ENCODE peak calls at places on chromosomes 6 and 20, in five cellular contexts. T is adrenal gland, Z is AG10803, B is choroid plexus epithelial cell, Y is BJ. K is an unnamed sample.

GRCh38 chr20:8443464-8444072 is 311.5 kb downstream of the PLCB1 start:
- DNase-seq in Z (no peak), B (no peak), Y (no peak), T (no peak), K (no peak)

GRCh38 chr6:44925100-44925739 is 402.9 kb upstream of the RUNX2 start:
- DNase-seq in Z (peak), B (peak), Y (peak), T (no peak), K (peak)

GRCh38 chr6:114989279-114989964 is 646.6 kb upstream of the HS3ST5 start:
- DNase-seq in Y (no peak), T (no peak), B (no peak), Z (no peak), K (no peak)

GRCh38 chr6:54264581-54265272 is 43.5 kb upstream of the TINAG start:
- DNase-seq in Z (peak), T (no peak), B (peak), Y (no peak), K (no peak)

GRCh38 chr6:20933057-20933792 is 399.0 kb downstream of the CDKAL1 start:
- DNase-seq in B (no peak), Y (no peak), Z (no peak), T (no peak), K (no peak)

GRCh38 chr6:75436869-75437268 is 56.7 kb downstream of the FILIP1 start:
- DNase-seq in T (peak), Y (no peak), B (no peak), Z (no peak), K (no peak)

GRCh38 chr20:2809690-2810089 is 5.1 kb upstream of the C20orf141 start:
- DNase-seq in T (no peak), Y (no peak), Z (no peak), B (no peak), K (no peak)

GRCh38 chr20:46237736-46238135 is 70.6 kb downstream of the CDH22 start:
- DNase-seq in Z (no peak), Y (no peak), T (no peak), B (no peak), K (no peak)

GRCh38 chr6:76942203-76942971 is 520.9 kb downstream of the HTR1B start:
- DNase-seq in Z (no peak), B (no peak), Y (no peak), T (no peak), K (no peak)

GRCh38 chr20:48697845-48698491 is 129.8 kb downstream of the PREX1 start:
- DNase-seq in T (peak), Y (no peak), B (peak), Z (peak), K (peak)

GRCh38 chr6:33013608-33014007 is 4.2 kb upstream of the HLA-DOA start:
- DNase-seq in B (no peak), Y (no peak), T (no peak), Z (no peak), K (no peak)

GRCh38 chr6:130885392-130886192 is 58.4 kb downstream of the SMLR1 start:
- DNase-seq in T (peak), B (peak), Y (peak), Z (peak), K (peak)

GRCh38 chr6:127952831-127953230 is 52.0 kb upstream of the THEMIS start:
- DNase-seq in Z (peak), B (no peak), T (no peak), Y (peak), K (no peak)

GRCh38 chr20:2052741-2053140 is 48.9 kb upstream of the STK35 start:
- DNase-seq in Y (no peak), B (no peak), Z (no peak), T (no peak), K (no peak)

GRCh38 chr6:47524136-47524840 is 46.7 kb downstream of the CD2AP start:
- DNase-seq in Y (no peak), B (peak), Z (peak), T (no peak), K (no peak)

DNA sequence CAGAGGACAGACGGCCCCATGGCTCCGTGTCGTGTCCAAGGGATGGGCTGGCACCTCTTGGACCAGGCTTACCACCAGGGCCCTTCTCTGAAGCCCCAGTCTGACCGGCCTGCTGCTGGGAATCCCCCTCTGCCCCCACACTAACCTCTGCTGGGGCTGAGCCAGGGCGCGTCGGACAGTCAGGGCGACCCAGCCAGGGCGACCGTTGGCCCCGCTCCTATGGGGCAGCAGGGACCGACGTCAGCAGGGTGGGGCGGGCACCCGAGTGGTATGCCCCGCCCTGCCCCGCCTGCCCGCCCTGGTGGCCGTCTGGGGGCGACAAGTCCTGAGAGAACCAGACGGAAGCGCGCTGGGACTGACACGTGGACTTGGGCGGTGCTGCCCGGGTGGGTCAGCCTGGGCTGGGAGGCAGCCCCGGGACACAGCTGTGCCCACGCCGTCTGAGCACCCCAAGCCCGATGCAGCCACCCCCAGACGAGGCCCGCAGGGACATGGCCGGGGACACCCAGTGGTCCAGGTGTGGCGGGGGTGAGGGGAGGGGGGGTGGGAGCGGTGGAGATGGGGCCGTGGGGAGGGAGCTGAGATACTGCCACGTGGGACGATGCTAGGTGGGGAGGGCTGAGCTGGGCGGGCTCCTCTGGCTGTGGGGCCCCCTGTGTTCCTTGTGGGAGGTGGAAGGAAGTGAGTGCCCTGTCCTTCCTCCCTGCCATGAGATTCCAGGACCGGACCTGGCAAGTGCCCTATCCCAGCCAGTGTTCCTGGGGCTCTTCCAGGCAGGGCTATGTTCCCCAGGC is at the start of gene SLC17A9:
- DNase-seq in Y (no peak), T (peak), Z (peak), B (no peak), K (no peak)
- H3K4me3 ChIP-seq in Y (peak), T (peak), Z (peak), B (peak), K (peak)

GRCh38 chr6:35319346-35320030 is 21.9 kb downstream of the DEF6 start:
- DNase-seq in Z (no peak), T (no peak), Y (no peak), B (no peak), K (no peak)

GRCh38 chr6:35317483-35318199 is 20.0 kb downstream of the DEF6 start:
- DNase-seq in Z (no peak), T (no peak), B (no peak), Y (no peak), K (no peak)

GRCh38 chr6:35320031-35320410 is 22.3 kb upstream of the PPARD start:
- DNase-seq in B (no peak), Z (no peak), T (no peak), Y (no peak), K (no peak)

GRCh38 chr6:35318845-35319220 is 21.2 kb downstream of the DEF6 start:
- DNase-seq in B (peak), Y (no peak), T (no peak), Z (no peak), K (no peak)

DNA sequence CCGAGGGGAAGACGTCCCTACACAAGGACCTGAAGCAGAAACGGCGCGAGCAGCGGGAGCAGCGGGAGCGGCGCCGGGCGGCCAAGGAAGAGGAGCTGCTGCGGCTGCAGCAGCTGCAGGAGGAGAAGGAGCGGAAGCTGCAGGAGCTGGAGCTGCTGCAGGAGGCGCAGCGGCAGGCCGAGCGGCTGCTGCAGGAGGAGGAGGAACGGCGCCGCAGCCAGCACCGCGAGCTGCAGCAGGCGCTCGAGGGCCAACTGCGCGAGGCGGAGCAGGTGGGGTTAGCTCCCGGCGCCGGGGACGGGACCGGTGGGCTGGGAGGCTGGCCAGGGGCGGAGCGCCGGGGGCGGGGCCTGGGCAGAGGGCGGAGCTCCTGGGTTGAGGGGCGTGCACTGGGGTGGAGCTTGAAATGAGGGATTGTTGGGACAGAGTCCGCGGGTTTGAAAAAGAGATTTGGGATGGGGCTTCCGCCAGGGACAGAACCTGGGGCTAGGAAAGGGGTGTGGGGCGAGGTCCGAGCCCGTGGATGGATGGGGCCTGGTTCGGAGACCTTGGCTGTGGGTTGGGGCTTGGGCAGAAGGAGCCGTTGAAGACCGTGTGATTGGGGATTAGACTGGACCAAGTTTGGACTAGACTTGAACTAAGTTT is 20.7 kb downstream of the DEF6 start:
- DNase-seq in Y (no peak), Z (peak), B (peak), T (peak), K (no peak)
- H3K4me3 ChIP-seq in Y (peak), Z (peak), B (peak), T (peak), K (peak)

GRCh38 chr6:24381476-24382219 is 21.1 kb upstream of the MRS2 start:
- DNase-seq in Y (no peak), Z (no peak), B (no peak), T (no peak), K (no peak)
- H3K4me3 ChIP-seq in Y (no peak), Z (no peak), B (no peak), T (no peak), K (peak)

DNA sequence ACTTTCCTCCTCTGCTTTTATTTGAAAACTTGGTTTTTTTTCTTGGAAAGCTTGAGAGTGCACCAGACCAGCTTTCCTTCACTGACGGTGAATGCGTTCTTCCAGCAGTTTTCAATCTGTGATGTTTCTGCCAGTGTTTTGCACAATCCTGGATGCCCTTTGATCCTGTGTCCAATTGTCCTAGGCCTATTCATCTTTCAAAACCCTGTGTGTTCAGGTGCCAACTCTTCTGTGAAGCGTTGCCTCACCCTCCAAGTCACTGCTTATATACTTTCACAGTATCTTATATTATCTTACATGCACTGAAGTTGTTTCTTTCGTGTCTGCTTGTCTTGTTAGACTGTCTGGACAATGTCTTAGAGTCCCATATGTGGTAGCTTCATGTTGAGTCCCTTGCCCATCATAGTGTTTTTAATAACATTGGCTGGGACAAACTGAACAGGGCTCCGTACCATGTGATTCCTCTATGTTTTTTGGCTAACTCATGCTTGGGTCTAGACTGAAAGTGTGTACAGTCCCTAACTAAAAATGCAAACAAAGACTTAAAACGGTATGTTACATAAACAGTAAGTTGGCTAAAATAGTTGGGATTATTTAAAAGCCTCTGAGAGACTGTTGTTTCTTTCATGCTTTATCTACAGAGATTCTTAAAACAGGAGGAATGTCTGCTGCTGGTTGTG is 2.0 kb downstream of the RNF217 start:
- DNase-seq in T (peak), Z (peak), Y (no peak), B (peak), K (no peak)
- H3K4me3 ChIP-seq in T (peak), Z (peak), Y (peak), B (peak), K (peak)